ENCODE peak calls at places on chromosomes 5 and 9, in four cellular contexts. U is spleen, G is tibial nerve, K is transverse colon. B is an unnamed sample.

GRCh38 chr5:154478224-154478565 is at the start of gene HAND1:
- DNase-seq in K (peak), U (no peak), G (no peak), B (peak)

GRCh38 chr9:132989414-132989996 is 11.0 kb downstream of the GFI1B start:
- DNase-seq in U (no peak), G (no peak), K (no peak), B (no peak)

GRCh38 chr9:12681620-12682019 is 11.6 kb upstream of the TYRP1 start:
- DNase-seq in K (no peak), U (no peak), G (no peak), B (no peak)

GRCh38 chr5:337565-338130 is 16.1 kb downstream of the AHRR start:
- DNase-seq in K (no peak), G (no peak), U (no peak), B (no peak)

GRCh38 chr5:179866241-179867078 is 7.8 kb upstream of the MRNIP start:
- DNase-seq in G (no peak), U (peak), K (no peak), B (no peak)

GRCh38 chr5:138929571-138929955 is 54.4 kb upstream of the LRRTM2 start:
- DNase-seq in K (no peak), G (no peak), U (no peak), B (no peak)

GRCh38 chr5:148765061-148765460 is 61.4 kb upstream of the ADRB2 start:
- DNase-seq in U (no peak), G (no peak), K (no peak), B (no peak)

GRCh38 chr9:89473762-89474469 is 24.0 kb downstream of the SEMA4D start:
- DNase-seq in G (no peak), U (no peak), K (no peak), B (no peak)

GRCh38 chr5:38768411-38769211 is 77.2 kb upstream of the OSMR start:
- DNase-seq in U (no peak), G (no peak), K (no peak), B (no peak)

GRCh38 chr5:12023614-12024241 is 119.5 kb upstream of the CTNND2 start:
- DNase-seq in G (no peak), K (no peak), U (no peak), B (no peak)

GRCh38 chr9:71487046-71487445 is 281.3 kb downstream of the CEMIP2 start:
- DNase-seq in K (no peak), U (no peak), G (peak), B (no peak)

GRCh38 chr9:135098400-135099105 is 11.1 kb downstream of the OLFM1 start:
- DNase-seq in G (no peak), U (no peak), K (no peak), B (no peak)

GRCh38 chr5:37665889-37666288 is 174.0 kb downstream of the GDNF start:
- DNase-seq in G (no peak), K (peak), U (peak), B (peak)

GRCh38 chr9:12640021-12640587 is 53.1 kb upstream of the TYRP1 start:
- DNase-seq in K (no peak), G (no peak), U (no peak), B (no peak)

GRCh38 chr9:68704804-68705635 is at the start of gene PIP5K1B:
- DNase-seq in U (peak), G (no peak), K (peak), B (peak)

GRCh38 chr9:113692264-113692663 is 183.8 kb upstream of the ZNF618 start:
- DNase-seq in K (no peak), U (no peak), G (no peak), B (no peak)

GRCh38 chr5:56594821-56595220 is 220.5 kb upstream of the MAP3K1 start:
- DNase-seq in K (no peak), G (no peak), U (no peak), B (no peak)

GRCh38 chr5:138488481-138488945 is 23.2 kb downstream of the EGR1 start:
- DNase-seq in K (no peak), U (no peak), G (no peak), B (no peak)

GRCh38 chr5:123422433-123423277 is 548 bp downstream of the CEP120 start:
- DNase-seq in K (no peak), U (no peak), G (peak), B (peak)

GRCh38 chr9:86341007-86341491 is 13.2 kb downstream of the TUT7 start:
- DNase-seq in K (no peak), U (no peak), G (no peak), B (no peak)

GRCh38 chr5:138967806-138968448 is 92.8 kb upstream of the LRRTM2 start:
- DNase-seq in U (peak), G (no peak), K (peak), B (no peak)

GRCh38 chr5:134538296-134538695 is 12.8 kb downstream of the JADE2 start:
- DNase-seq in G (no peak), U (no peak), K (no peak), B (no peak)

DNA sequence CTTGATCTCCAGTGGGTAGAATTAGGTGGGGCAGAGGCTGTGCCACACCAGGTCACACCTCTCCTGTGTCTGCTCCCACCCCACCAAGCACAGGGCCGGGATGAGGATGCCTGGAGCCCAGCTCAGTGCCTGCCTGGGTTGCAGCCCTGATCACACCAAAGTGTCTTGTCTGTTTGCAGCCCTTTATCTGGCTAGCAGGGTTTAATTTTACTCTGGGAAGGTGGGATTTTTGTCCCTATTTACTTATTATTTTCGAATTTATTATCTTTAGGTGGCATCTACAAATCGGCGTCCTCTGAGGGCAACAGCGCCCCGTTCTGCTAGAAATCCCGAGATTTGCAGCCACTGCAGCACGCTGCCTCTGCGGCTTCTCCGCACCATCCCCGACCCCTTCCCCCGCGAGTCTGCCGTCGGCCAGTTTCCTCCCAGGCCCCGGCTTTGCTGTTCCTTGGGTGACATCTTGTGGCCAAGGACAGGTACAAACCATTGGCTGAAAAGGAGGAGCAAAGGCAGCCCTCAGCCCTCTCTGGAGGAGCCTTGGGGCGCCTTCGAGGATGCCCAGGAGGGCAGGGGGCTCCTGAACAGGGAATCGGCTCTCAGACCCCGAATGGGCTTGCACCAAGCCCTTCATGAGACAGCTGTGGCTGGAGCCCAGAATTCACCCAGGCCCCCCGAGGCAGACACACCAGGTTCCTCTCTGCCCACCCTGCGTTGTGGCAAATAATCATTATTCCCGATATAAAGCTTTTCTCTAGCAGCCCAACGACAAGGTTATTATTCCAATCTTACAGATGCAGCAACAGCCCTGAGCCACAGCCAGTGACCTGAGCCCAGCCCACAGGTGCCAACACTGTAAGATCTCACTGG is 113.0 kb downstream of the GAPVD1 start:
- DNase-seq in U (peak), K (peak), G (no peak), B (peak)
- TF ChIP-seq POLR2A in U (no peak), K (no peak), G (no peak), B (no peak)

DNA sequence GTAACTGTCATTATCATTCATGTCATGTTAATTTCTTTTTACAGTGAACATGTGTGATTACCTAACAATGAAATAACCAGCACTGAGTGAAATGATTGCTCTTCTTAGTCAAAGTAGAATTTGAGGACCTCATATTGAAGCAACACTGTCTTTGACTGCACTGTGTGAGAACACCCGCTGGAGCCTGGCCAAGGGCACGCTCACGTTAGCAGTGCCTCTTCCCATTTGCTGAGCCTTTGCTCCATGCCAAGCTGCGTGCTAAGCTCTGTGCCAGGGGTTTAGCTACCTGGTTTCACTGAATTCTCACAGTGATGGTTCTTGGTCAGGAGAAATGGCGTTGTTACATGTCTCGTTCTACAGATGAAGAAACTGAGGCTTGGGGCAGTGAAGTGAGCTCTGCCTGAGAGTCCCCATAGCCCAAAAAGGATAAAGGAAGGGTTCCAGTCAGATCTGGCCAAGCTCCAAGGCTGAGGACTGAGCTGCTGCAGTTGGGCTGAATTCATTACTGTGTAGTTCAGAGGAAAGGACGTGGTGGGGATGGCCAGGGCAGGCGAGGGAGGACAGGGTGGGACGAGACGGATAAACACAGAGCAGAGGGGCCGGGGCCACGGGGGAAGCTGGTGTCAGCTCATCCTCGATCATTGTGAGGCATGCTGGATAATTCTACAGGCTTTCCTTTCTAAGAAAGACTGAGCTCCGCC is 16.6 kb downstream of the HMCN2 start:
- DNase-seq in G (peak), K (peak), U (peak), B (peak)
- H3K4me3 ChIP-seq in G (no peak), K (no peak), U (no peak), B (peak)

GRCh38 chr5:14016549-14016948 is 72.1 kb upstream of the DNAH5 start:
- DNase-seq in U (no peak), G (no peak), K (no peak), B (no peak)
- TF ChIP-seq POLR2A in U (no peak), G (no peak), K (no peak), B (no peak)

GRCh38 chr5:141490771-141491170 is 1.9 kb downstream of the PCDHGC5 start:
- DNase-seq in U (no peak), K (no peak), G (no peak), B (no peak)
- H3K4me3 ChIP-seq in U (no peak), K (no peak), G (no peak), B (no peak)

DNA sequence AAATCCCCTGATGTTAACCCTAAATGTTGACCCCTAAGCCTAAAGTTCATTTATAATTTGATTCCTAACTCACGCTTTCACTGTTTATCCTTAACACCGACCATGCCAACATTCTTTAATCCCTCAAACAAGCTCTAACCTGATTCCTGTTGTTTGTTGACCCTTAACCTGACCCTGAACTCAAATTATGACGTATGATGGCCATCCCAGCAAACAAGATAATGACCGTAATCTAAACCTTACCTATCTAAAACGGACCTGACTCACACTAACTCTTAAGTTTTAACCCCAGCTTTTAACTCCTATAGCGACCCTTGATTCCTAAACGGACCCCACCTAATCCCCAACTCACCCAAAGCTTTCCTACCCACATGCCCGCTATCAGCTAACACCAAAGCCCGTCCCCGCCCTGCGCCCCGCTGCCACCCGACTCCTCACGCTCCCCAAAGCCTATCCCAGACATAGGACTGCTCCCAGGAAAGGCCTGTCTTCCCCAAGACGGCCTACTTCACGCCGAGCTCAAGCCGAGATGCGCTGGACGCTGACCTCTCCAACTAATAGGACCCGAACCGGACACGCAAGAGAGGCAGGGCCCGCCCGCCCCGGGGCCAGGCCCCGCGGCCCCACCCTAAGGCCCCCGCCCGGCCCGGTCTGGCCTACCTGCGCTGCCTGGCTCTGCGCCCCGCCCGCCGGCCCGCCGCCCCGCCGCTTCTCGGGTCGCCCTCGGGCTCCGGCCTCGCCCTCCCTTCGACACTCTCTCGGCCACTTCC is 395 bp downstream of the TLN1 start:
- DNase-seq in K (no peak), U (no peak), G (no peak), B (no peak)
- TF ChIP-seq POLR2A in K (peak), U (no peak), G (no peak), B (no peak)

GRCh38 chr5:84215521-84215920 is 169.2 kb downstream of the EDIL3 start:
- DNase-seq in U (no peak), K (no peak), G (no peak), B (no peak)
- H3K4me3 ChIP-seq in U (no peak), K (no peak), G (no peak), B (no peak)

DNA sequence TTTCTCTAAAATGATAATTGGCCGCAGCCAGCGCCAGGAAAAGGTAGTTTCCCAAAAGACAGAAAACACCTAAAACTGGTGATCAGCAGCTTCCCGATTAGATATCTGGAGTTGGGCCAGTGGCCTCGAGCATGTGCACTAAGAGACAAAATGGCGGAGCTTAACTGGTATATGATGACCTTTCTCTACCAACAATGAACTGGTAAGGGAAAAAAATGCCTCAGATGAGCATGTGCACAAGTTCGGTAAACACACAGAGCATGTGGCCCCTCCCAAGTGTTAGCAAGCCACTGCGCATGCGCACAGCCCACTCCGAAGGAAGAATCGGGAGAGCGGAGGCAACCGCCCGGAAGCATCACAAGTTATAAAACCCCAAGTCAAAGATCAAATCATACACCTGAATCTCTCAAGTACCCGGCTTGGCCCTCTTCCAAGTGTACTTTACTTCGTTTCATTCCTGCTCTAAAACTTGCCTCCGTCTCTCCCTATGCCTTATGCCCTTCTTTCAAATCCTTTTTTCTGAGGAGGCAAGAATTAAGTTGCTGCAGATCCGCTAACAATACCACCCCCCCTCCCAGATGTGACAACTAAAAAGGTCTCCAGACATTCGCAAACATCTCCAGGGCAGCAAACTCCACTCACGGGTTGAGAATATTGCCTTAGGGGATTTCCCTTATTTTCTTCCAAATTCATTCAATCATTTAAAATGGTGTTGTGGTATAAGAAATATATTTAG is 15.0 kb upstream of the PTBP3 start:
- DNase-seq in U (peak), G (peak), K (peak), B (peak)
- TF ChIP-seq POLR2A in U (no peak), G (no peak), K (no peak), B (no peak)